ENCODE peak calls at places on chromosomes 3 and 15, in six cellular contexts. E, Z, O, J, N and P are unnamed samples.

GRCh38 chr15:41892621-41893421 is 1.0 kb downstream of the SPTBN5 start:
- DNase-seq in Z (no peak), J (no peak), E (no peak), N (no peak), O (no peak), P (no peak)

GRCh38 chr3:30649572-30650310 is 43.3 kb downstream of the TGFBR2 start:
- DNase-seq in E (no peak), N (no peak), J (no peak), O (no peak), Z (no peak), P (no peak)

GRCh38 chr3:4983739-4984510 is 4.7 kb downstream of the BHLHE40 start:
- DNase-seq in O (no peak), E (peak; percentile 75), Z (no peak), J (peak; percentile 69), N (peak; percentile 66), P (peak; percentile 69)

GRCh38 chr15:60076582-60077263 is 72.6 kb downstream of the FOXB1 start:
- DNase-seq in J (no peak), Z (no peak), O (no peak), E (no peak), N (no peak), P (no peak)

GRCh38 chr3:99504258-99504657 is 134.1 kb upstream of the COL8A1 start:
- DNase-seq in J (no peak), N (no peak), E (no peak), O (no peak), Z (no peak), P (no peak)

GRCh38 chr15:47987461-47987860 is 133.3 kb upstream of the SLC24A5 start:
- DNase-seq in E (no peak), N (no peak), O (no peak), Z (no peak), J (no peak), P (no peak)

GRCh38 chr3:49020335-49021212 is 1.3 kb upstream of the NDUFAF3 start:
- DNase-seq in Z (peak; percentile 68), E (peak; percentile 81), O (no peak), J (peak; percentile 59), N (no peak), P (peak; percentile 41)

GRCh38 chr15:57440799-57441198 is 64.5 kb downstream of the CGNL1 start:
- DNase-seq in Z (no peak), O (no peak), N (no peak), E (no peak), J (no peak), P (no peak)

GRCh38 chr15:88932875-88933330 is 19.7 kb upstream of the MFGE8 start:
- DNase-seq in N (no peak), J (no peak), O (no peak), Z (no peak), E (no peak), P (no peak)

GRCh38 chr3:28042095-28042635 is 199.3 kb upstream of the CMC1 start:
- DNase-seq in E (no peak), Z (no peak), J (no peak), O (no peak), N (no peak), P (no peak)

GRCh38 chr15:43406808-43407207 is 35.9 kb downstream of the TUBGCP4 start:
- DNase-seq in J (no peak), O (no peak), N (no peak), E (no peak), Z (no peak), P (no peak)

GRCh38 chr3:137762674-137763593 is 1.2 kb upstream of the SOX14 start:
- DNase-seq in Z (no peak), E (no peak), N (no peak), O (no peak), J (no peak), P (no peak)

GRCh38 chr15:85404156-85404921 is 23.9 kb downstream of the AKAP13 start:
- DNase-seq in O (no peak), N (no peak), J (no peak), Z (no peak), E (no peak), P (no peak)

GRCh38 chr15:95869920-95870319 is 460.6 kb upstream of the NR2F2 start:
- DNase-seq in N (no peak), J (no peak), E (no peak), O (no peak), Z (no peak), P (no peak)

GRCh38 chr3:177195242-177195940 is 1.9 kb downstream of the TBL1XR1 start:
- DNase-seq in E (no peak), J (no peak), N (no peak), O (no peak), Z (no peak), P (no peak)

GRCh38 chr15:70014860-70015490 is 82.7 kb downstream of the TLE3 start:
- DNase-seq in J (no peak), O (no peak), E (no peak), N (no peak), Z (no peak), P (no peak)

GRCh38 chr3:107831590-107831989 is 259.2 kb downstream of the CD47 start:
- DNase-seq in E (no peak), Z (no peak), J (no peak), O (no peak), N (no peak), P (no peak)